ENCODE peak calls at places on chromosome 17, in nine cellular contexts. C, J, I, E, G, H, Y, F and P are unnamed samples.

GRCh38 chr17:81004336-81005015 is 12.8 kb downstream of the CHMP6 start:
- DNase-seq in C (no peak), J (no peak), I (no peak), E (no peak), G (no peak), H (no peak), Y (no peak), F (no peak), P (no peak)

GRCh38 chr17:79534851-79535727 is 75.8 kb downstream of the RBFOX3 start:
- DNase-seq in C (no peak), J (no peak), I (no peak), E (no peak), G (no peak), H (no peak), Y (no peak), F (no peak), P (no peak)

GRCh38 chr17:10657866-10658265 is 757 bp upstream of the MYH3 start:
- DNase-seq in C (no peak), J (no peak), I (no peak), E (no peak), G (no peak), H (no peak), Y (no peak), F (no peak), P (no peak)

GRCh38 chr17:34647511-34647910 is 68.1 kb downstream of the TMEM132E start:
- DNase-seq in C (no peak), J (no peak), I (no peak), E (no peak), G (no peak), H (peak), Y (no peak), F (no peak), P (no peak)

GRCh38 chr17:76008630-76009425 is 8.2 kb downstream of the CDK3 start:
- DNase-seq in C (no peak), J (no peak), I (no peak), E (no peak), G (no peak), H (no peak), Y (no peak), F (no peak), P (no peak)

GRCh38 chr17:77214743-77215142 is 74.0 kb downstream of the SEC14L1 start:
- DNase-seq in C (no peak), J (no peak), I (no peak), E (peak), G (no peak), H (peak), Y (peak), F (peak), P (peak)

GRCh38 chr17:57606111-57606875 is 138.8 kb downstream of the CCDC182 start:
- DNase-seq in C (no peak), J (no peak), I (no peak), E (no peak), G (no peak), H (no peak), Y (no peak), F (no peak), P (no peak)

GRCh38 chr17:44738214-44738906 is 20.4 kb upstream of the ADAM11 start:
- DNase-seq in C (no peak), J (no peak), I (peak), E (no peak), G (no peak), H (no peak), Y (no peak), F (no peak), P (no peak)

GRCh38 chr17:17837966-17838962 is 1.5 kb upstream of the SREBF1 start:
- DNase-seq in C (no peak), J (no peak), I (no peak), E (peak), G (no peak), H (no peak), Y (no peak), F (peak), P (no peak)

GRCh38 chr17:67672592-67672991 is 45.1 kb upstream of the NOL11 start:
- DNase-seq in C (no peak), J (no peak), I (no peak), E (no peak), G (no peak), H (no peak), Y (no peak), F (peak), P (peak)

GRCh38 chr17:41885733-41886132 is 20.5 kb upstream of the KLHL11 start:
- DNase-seq in C (no peak), J (no peak), I (peak), E (no peak), G (no peak), H (no peak), Y (no peak), F (no peak), P (no peak)

GRCh38 chr17:37134050-37134449 is 185.3 kb downstream of the AATF start:
- DNase-seq in C (no peak), J (no peak), I (no peak), E (no peak), G (no peak), H (peak), Y (no peak), F (no peak), P (no peak)

GRCh38 chr17:16973760-16974540 is 2.0 kb upstream of the TNFRSF13B start:
- DNase-seq in C (no peak), J (no peak), I (no peak), E (no peak), G (no peak), H (no peak), Y (no peak), F (no peak), P (no peak)

GRCh38 chr17:47273245-47273644 is 19.6 kb downstream of the ITGB3 start:
- DNase-seq in C (no peak), J (no peak), I (no peak), E (no peak), G (no peak), H (no peak), Y (no peak), F (no peak), P (no peak)

GRCh38 chr17:46769531-46770438 is 48.7 kb downstream of the WNT3 start:
- DNase-seq in C (no peak), J (no peak), I (no peak), E (peak), G (no peak), H (no peak), Y (peak), F (no peak), P (no peak)

GRCh38 chr17:73025041-73025440 is 67.4 kb downstream of the SLC39A11 start:
- DNase-seq in C (no peak), J (no peak), I (no peak), E (no peak), G (no peak), H (no peak), Y (no peak), F (no peak), P (no peak)

GRCh38 chr17:44307387-44308186 is 814 bp upstream of the RUNDC3A start:
- DNase-seq in C (no peak), J (no peak), I (peak), E (peak), G (no peak), H (peak), Y (no peak), F (peak), P (peak)

GRCh38 chr17:28811594-28812135 is 30.9 kb downstream of the FAM222B start:
- DNase-seq in C (no peak), J (no peak), I (peak), E (peak), G (no peak), H (peak), Y (no peak), F (peak), P (no peak)

GRCh38 chr17:69084911-69085310 is 24.2 kb upstream of the ABCA9 start:
- DNase-seq in C (no peak), J (no peak), I (no peak), E (no peak), G (no peak), H (no peak), Y (no peak), F (no peak), P (no peak)

GRCh38 chr17:2693561-2694380 is 17.8 kb downstream of the CLUH start:
- DNase-seq in C (no peak), J (no peak), I (no peak), E (no peak), G (no peak), H (no peak), Y (no peak), F (peak), P (no peak)

GRCh38 chr17:65690626-65691310 is 129.3 kb upstream of the AXIN2 start:
- DNase-seq in C (no peak), J (no peak), I (no peak), E (no peak), G (no peak), H (peak), Y (no peak), F (no peak), P (no peak)

GRCh38 chr17:34226011-34226410 is 29.1 kb upstream of the CCL2 start:
- DNase-seq in C (no peak), J (no peak), I (peak), E (peak), G (no peak), H (no peak), Y (no peak), F (no peak), P (no peak)

GRCh38 chr17:3770471-3770870 is 30.5 kb downstream of the ITGAE start:
- DNase-seq in C (peak), J (peak), I (no peak), E (no peak), G (no peak), H (no peak), Y (no peak), F (peak), P (no peak)

GRCh38 chr17:33580215-33580614 is 287.1 kb upstream of the ASIC2 start:
- DNase-seq in C (no peak), J (no peak), I (no peak), E (no peak), G (no peak), H (no peak), Y (no peak), F (no peak), P (no peak)

GRCh38 chr17:64507418-64507766 is 615 bp downstream of the CEP95 start:
- DNase-seq in C (peak), J (no peak), I (peak), E (peak), G (peak), H (peak), Y (no peak), F (no peak), P (peak)

GRCh38 chr17:71331754-71332153 is 789.1 kb upstream of the SOX9 start:
- DNase-seq in C (no peak), J (no peak), I (no peak), E (no peak), G (no peak), H (no peak), Y (no peak), F (no peak), P (no peak)

GRCh38 chr17:41486809-41487530 is 2.7 kb downstream of the KRT36 start:
- DNase-seq in C (no peak), J (peak), I (no peak), E (no peak), G (no peak), H (no peak), Y (peak), F (peak), P (no peak)